ENCODE peak calls at places on chromosomes 13 and 19, in six cellular contexts. A is PC-9, L is hepatocyte, I is mesothelial cell of epicardium, B is AG09319, E is GM23338. H is an unnamed sample.

GRCh38 chr13:70568571-70568970 is 460.3 kb upstream of the KLHL1 start:
- DNase-seq in A (no peak), I (no peak), B (no peak), E (peak; percentile 63), L (peak; percentile 61), H (no peak)

GRCh38 chr13:82259284-82259683 is 1623.0 kb downstream of the SLITRK1 start:
- DNase-seq in E (no peak), I (no peak), A (no peak), B (no peak), L (no peak), H (no peak)

GRCh38 chr19:31938675-31939074 is 406.7 kb upstream of the ZNF507 start:
- DNase-seq in B (no peak), A (no peak), I (no peak), E (no peak), L (no peak), H (no peak)

GRCh38 chr13:32206097-32206740 is 108.9 kb downstream of the ZAR1L start:
- DNase-seq in A (peak; percentile 58), L (peak; percentile 10), I (no peak), B (no peak), E (no peak), H (no peak)

GRCh38 chr13:102582256-102582655 is 14.5 kb upstream of the TPP2 start:
- DNase-seq in L (no peak), B (no peak), A (no peak), E (no peak), I (no peak), H (no peak)

GRCh38 chr13:42996584-42996983 is 4.5 kb upstream of the EPSTI1 start:
- DNase-seq in I (no peak), A (peak; percentile 93), E (no peak), B (no peak), L (no peak), H (no peak)

GRCh38 chr13:95926231-95926630 is 127.0 kb downstream of the UGGT2 start:
- DNase-seq in L (no peak), I (no peak), B (no peak), A (no peak), E (no peak), H (no peak)

GRCh38 chr19:3358392-3358918 is 7.9 kb upstream of the NFIC start:
- DNase-seq in B (no peak), L (no peak), E (no peak), A (no peak), I (no peak), H (no peak)

GRCh38 chr13:95524270-95524901 is 28.1 kb upstream of the CLDN10 start:
- DNase-seq in E (no peak), B (no peak), A (no peak), I (no peak), L (no peak), H (no peak)

GRCh38 chr19:38168632-38169031 is 55.4 kb downstream of the DPF1 start:
- DNase-seq in L (no peak), B (no peak), I (no peak), E (peak; percentile 53), A (no peak), H (no peak)

GRCh38 chr19:14786421-14786851 is 8.1 kb upstream of the ADGRE2 start:
- DNase-seq in L (peak; percentile 25), I (no peak), A (no peak), E (peak; percentile 79), B (no peak), H (no peak)

GRCh38 chr13:45374917-45375316 is 33.9 kb upstream of the TPT1 start:
- DNase-seq in L (no peak), I (no peak), E (no peak), A (no peak), B (no peak), H (no peak)

GRCh38 chr19:3725640-3726310 is 17.6 kb downstream of the TJP3 start:
- DNase-seq in B (no peak), I (no peak), L (peak; percentile 58), A (peak; percentile 40), E (peak; percentile 86), H (no peak)

GRCh38 chr13:79423801-79424642 is 18.0 kb upstream of the RBM26 start:
- DNase-seq in I (no peak), B (peak; percentile 20), E (peak; percentile 75), L (peak; percentile 53), A (peak; percentile 55), H (no peak)

GRCh38 chr19:35349614-35350521 is 2.2 kb downstream of the FFAR1 start:
- DNase-seq in A (no peak), E (no peak), L (no peak), B (no peak), I (no peak), H (peak; percentile 16)

GRCh38 chr19:18606281-18607221 is at the start of gene CRLF1:
- DNase-seq in B (no peak), A (no peak), E (peak; percentile 46), I (no peak), L (no peak), H (no peak)

DNA sequence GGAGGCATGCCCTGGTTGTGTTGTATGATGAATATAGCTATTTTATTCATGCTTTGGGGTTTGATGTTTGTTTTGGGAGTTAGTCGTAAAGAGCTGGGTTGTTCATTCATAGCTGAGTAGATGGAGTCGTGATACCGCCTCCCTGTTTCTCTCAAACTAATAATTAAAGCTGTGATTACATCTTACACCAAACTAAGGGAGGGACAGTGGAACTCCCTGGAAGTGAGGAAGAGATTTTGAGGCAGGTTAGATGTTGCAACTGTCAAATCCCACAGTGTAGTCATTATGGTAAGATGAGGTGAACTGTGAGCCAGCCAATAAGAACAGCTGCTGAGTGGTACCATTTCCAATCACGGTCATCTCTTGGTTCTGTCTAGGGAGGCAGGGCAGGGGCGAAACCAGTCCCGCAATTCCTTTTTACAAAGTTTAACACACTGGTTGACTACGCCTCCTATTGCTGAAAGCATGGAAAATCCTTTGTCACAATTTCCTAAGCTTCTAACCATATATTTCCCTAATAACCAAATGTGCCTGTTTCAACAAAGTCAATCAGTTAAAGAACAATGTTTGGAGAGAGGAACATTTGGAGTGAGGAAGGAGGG is 207.6 kb upstream of the SERP2 start:
- DNase-seq in A (no peak), I (no peak), B (no peak), E (peak; percentile 57), L (no peak), H (no peak)
- TF ChIP-seq CTCF in A (no peak), I (no peak), B (no peak), E (peak; percentile 37), L (no peak), H (no peak)

DNA sequence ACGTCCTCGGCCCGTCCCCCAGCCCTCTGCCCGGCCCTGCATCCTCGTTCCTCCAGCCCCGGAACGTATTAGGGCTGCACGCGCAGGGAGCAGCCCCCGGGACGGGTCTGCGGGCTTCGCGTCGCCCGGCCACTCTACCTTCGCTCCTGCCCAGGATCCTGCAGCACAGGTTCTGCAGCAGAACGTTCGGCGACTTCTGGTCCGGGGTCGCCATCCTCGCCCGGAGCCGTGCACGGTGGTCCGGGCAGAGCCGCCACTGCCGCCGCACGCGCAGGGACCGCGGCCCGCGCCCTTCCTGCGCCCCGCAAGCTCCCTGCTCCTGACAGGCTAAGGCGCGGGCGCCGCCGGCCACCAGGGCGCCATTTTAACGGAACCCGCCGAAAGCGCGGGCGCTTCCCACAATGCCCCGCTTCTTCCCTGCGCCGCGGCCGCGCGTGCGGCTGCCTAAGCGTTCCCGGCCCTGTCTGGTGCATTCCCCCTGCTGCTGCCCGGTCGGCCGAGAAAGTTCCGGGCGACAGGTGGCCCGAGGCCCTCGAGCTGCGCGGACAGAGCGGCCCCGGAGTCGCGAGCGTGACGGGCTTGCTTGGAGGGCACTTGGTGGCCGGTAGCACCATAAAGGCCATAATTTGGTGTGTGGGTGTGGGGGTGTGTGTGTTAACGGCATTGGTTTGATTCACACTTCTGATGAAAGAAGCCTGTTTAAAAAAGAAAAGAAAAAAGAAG is at the start of gene TUBGCP3:
- DNase-seq in L (peak; percentile 92), E (peak; percentile 88), I (peak; percentile 62), B (peak; percentile 44), A (peak; percentile 65), H (no peak)
- TF ChIP-seq CTCF in L (no peak), E (no peak), I (no peak), B (no peak), A (no peak), H (no peak)

GRCh38 chr19:5567360-5567970 is at the start of gene TINCR:
- DNase-seq in A (no peak), I (no peak), E (peak; percentile 83), L (peak; percentile 56), B (no peak), H (no peak)
- TF ChIP-seq CTCF in A (no peak), I (no peak), E (no peak), L (peak; percentile 29), B (no peak), H (no peak)

GRCh38 chr19:48085904-48086864 is 24.4 kb downstream of the PLA2G4C start:
- DNase-seq in I (no peak), E (peak; percentile 61), B (no peak), L (no peak), A (no peak), H (no peak)
- TF ChIP-seq CTCF in I (no peak), E (peak; percentile 54), B (no peak), L (no peak), A (no peak), H (no peak)

GRCh38 chr19:2055871-2056809 is 5.1 kb upstream of the MKNK2 start:
- DNase-seq in L (peak; percentile 59), A (no peak), I (no peak), B (peak; percentile 82), E (peak; percentile 50), H (no peak)
- TF ChIP-seq CTCF in L (no peak), A (no peak), I (no peak), B (no peak), E (no peak), H (no peak)

DNA sequence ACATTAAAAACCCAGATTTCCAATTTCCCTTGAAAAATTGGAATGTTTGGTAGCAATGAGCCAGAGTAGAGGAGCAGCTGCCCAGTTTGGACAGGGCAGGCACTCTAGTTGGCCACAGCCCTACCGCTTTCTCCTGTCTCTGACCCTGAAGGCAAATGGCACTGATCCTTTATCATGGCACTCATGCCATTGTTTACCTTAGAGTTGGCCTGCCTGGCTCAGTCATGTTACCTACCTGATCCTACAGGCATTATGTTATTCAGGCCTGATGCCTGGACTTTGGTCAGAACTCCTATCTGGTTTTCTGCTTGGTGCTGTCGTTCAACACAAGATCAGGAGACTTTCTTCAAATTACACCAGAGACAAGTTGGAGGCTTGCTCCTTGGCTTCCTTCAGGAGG is 24.9 kb upstream of the TDRD3 start:
- DNase-seq in L (no peak), B (no peak), A (no peak), E (no peak), I (no peak), H (no peak)
- TF ChIP-seq CTCF in L (no peak), B (no peak), A (no peak), E (no peak), I (no peak), H (no peak)

DNA sequence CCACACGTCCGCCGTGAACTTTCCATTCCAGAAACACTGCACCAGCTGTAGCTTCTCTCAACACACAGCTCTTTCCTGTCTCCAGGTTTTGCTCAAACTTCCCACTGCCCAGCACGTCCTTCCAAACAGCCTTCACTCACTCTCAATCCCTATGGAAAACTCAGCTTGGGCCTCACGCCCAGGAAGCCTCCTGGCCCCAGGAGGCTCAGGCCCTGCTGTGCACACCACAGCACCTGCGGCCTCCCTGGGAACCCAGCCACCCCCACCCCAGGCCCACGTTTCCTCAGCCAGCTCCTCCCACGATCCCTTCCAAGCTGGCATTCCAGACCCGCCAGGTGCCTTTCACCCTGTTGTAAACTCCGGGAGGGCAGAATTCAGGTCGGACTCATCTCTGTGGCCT is 35.2 kb downstream of the C13orf46 start:
- DNase-seq in L (no peak), B (no peak), E (no peak), A (no peak), I (no peak), H (no peak)
- TF ChIP-seq CTCF in L (no peak), B (no peak), E (no peak), A (no peak), I (no peak), H (no peak)

GRCh38 chr13:98598043-98598442 is 21.1 kb upstream of the STK24 start:
- DNase-seq in I (no peak), L (no peak), E (peak; percentile 73), A (no peak), B (no peak), H (no peak)
- TF ChIP-seq CTCF in I (no peak), L (no peak), E (peak; percentile 55), A (no peak), B (no peak), H (no peak)

H was measured in omental fat pad.